ENCODE peak calls at places on chromosomes 12 and 14, in six cellular contexts. I is Caco-2, Q is fibroblast of lung, J is glutamatergic neuron, F is mesothelial cell of epicardium, H is astrocyte of the cerebellum. N is an unnamed sample.

GRCh38 chr12:79685068-79685467 is 5.7 kb downstream of the PAWR start:
- DNase-seq in I (no peak), Q (peak; percentile 87), J (no peak), F (no peak), H (peak; percentile 54), N (peak; percentile 50)

GRCh38 chr14:104332634-104333270 is 194.4 kb downstream of the KIF26A start:
- DNase-seq in I (no peak), Q (no peak), J (no peak), F (peak; percentile 32), H (no peak), N (no peak)

GRCh38 chr14:102902086-102902485 is 20.4 kb upstream of the AMN start:
- DNase-seq in I (no peak), Q (no peak), J (no peak), F (no peak), H (no peak), N (no peak)

GRCh38 chr12:79775355-79776073 is 84.8 kb upstream of the PAWR start:
- DNase-seq in I (no peak), Q (no peak), J (no peak), F (no peak), H (no peak), N (peak; percentile 21)

GRCh38 chr12:4857472-4858291 is 52.0 kb upstream of the KCNA1 start:
- DNase-seq in I (peak; percentile 87), Q (peak; percentile 57), J (peak; percentile 87), F (peak; percentile 82), H (peak; percentile 54), N (peak; percentile 67)

GRCh38 chr12:81835783-81836182 is 76.6 kb upstream of the PPFIA2 start:
- DNase-seq in I (no peak), Q (no peak), J (no peak), F (no peak), H (no peak), N (no peak)

GRCh38 chr14:99393059-99393655 is 87.5 kb downstream of the SETD3 start:
- DNase-seq in I (peak; percentile 66), Q (peak; percentile 17), J (peak; percentile 68), F (peak; percentile 59), H (no peak), N (peak; percentile 37)

GRCh38 chr14:44565968-44566367 is 58.9 kb upstream of the FSCB start:
- DNase-seq in I (no peak), Q (no peak), J (no peak), F (no peak), H (no peak), N (no peak)

GRCh38 chr12:48883305-48884171 is 17.9 kb upstream of the RND1 start:
- DNase-seq in I (peak; percentile 89), Q (peak; percentile 34), J (no peak), F (no peak), H (no peak), N (no peak)

GRCh38 chr14:106790189-106791036 is 1264.0 kb downstream of the TMEM121 start:
- DNase-seq in I (peak; percentile 90), Q (no peak), J (no peak), F (no peak), H (no peak), N (no peak)

GRCh38 chr12:109539508-109539907 is 33.8 kb downstream of the MMAB start:
- DNase-seq in I (no peak), Q (peak; percentile 45), J (no peak), F (no peak), H (no peak), N (peak; percentile 54)

GRCh38 chr14:95047754-95048153 is 109.6 kb downstream of the DICER1 start:
- DNase-seq in I (no peak), Q (no peak), J (peak; percentile 3), F (no peak), H (no peak), N (no peak)

GRCh38 chr12:128387811-128388422 is 120.9 kb downstream of the TMEM132C start:
- DNase-seq in I (peak; percentile 46), Q (no peak), J (peak; percentile 61), F (peak; percentile 57), H (no peak), N (no peak)

GRCh38 chr14:103118019-103118662 is 5.1 kb upstream of the TNFAIP2 start:
- DNase-seq in I (no peak), Q (no peak), J (no peak), F (no peak), H (no peak), N (peak; percentile 44)

GRCh38 chr12:34391771-34392581 is 369.7 kb downstream of the ALG10 start:
- DNase-seq in I (no peak), Q (no peak), J (no peak), F (peak; percentile 21), H (no peak), N (no peak)

GRCh38 chr14:99784508-99784907 is 8.7 kb upstream of the EML1 start:
- DNase-seq in I (peak; percentile 87), Q (no peak), J (no peak), F (no peak), H (no peak), N (no peak)

GRCh38 chr12:93785262-93786010 is 108.3 kb downstream of the CRADD start:
- DNase-seq in I (peak; percentile 58), Q (peak; percentile 96), J (no peak), F (no peak), H (peak; percentile 69), N (peak; percentile 94)

GRCh38 chr12:96015672-96016071 is 19.5 kb upstream of the HAL start:
- DNase-seq in I (peak; percentile 47), Q (peak; percentile 20), J (peak; percentile 47), F (no peak), H (peak; percentile 15), N (peak; percentile 40)
- TF ChIP-seq CTCF in I (no peak), Q (peak; percentile 48), J (no peak), F (no peak), H (peak; percentile 62), N (peak; percentile 51)

GRCh38 chr14:90193925-90194324 is 62.4 kb upstream of the PSMC1 start:
- DNase-seq in I (peak; percentile 10), Q (no peak), J (peak; percentile 28), F (no peak), H (no peak), N (no peak)
- TF ChIP-seq CTCF in I (peak; percentile 26), Q (peak; percentile 12), J (peak; percentile 46), F (no peak), H (peak; percentile 13), N (peak; percentile 18)

GRCh38 chr12:100348657-100349454 is 8.0 kb upstream of the SLC17A8 start:
- DNase-seq in I (peak; percentile 23), Q (peak; percentile 21), J (no peak), F (no peak), H (peak; percentile 32), N (peak; percentile 29)
- TF ChIP-seq CTCF in I (peak; percentile 56), Q (peak; percentile 18), J (peak; percentile 19), F (peak; percentile 18), H (peak; percentile 21), N (peak; percentile 35)

GRCh38 chr14:23727566-23728335 is 91.6 kb downstream of the DHRS2 start:
- DNase-seq in I (peak; percentile 69), Q (peak; percentile 18), J (no peak), F (no peak), H (peak; percentile 4), N (peak; percentile 40)
- TF ChIP-seq CTCF in I (peak; percentile 72), Q (peak; percentile 27), J (peak; percentile 50), F (no peak), H (peak; percentile 26), N (peak; percentile 42)

GRCh38 chr12:3216097-3216496 is 138.9 kb downstream of the TSPAN9 start:
- DNase-seq in I (no peak), Q (no peak), J (peak; percentile 49), F (no peak), H (no peak), N (no peak)

GRCh38 chr12:3217683-3218079 is 140.5 kb downstream of the TSPAN9 start:
- DNase-seq in I (no peak), Q (no peak), J (no peak), F (no peak), H (no peak), N (no peak)

GRCh38 chr12:3218846-3219632 is 141.9 kb downstream of the TSPAN9 start:
- DNase-seq in I (no peak), Q (no peak), J (no peak), F (no peak), H (no peak), N (no peak)

GRCh38 chr12:3216726-3217682 is 139.8 kb downstream of the TSPAN9 start:
- DNase-seq in I (no peak), Q (peak; percentile 80), J (no peak), F (no peak), H (no peak), N (peak; percentile 86)

GRCh38 chr12:3218150-3218845 is 141.1 kb downstream of the TSPAN9 start:
- DNase-seq in I (no peak), Q (peak; percentile 76), J (peak; percentile 67), F (peak; percentile 65), H (peak; percentile 37), N (peak; percentile 84)
- TF ChIP-seq CTCF in I (no peak), Q (no peak), J (peak; percentile 33), F (no peak), H (no peak), N (peak; percentile 17)

DNA sequence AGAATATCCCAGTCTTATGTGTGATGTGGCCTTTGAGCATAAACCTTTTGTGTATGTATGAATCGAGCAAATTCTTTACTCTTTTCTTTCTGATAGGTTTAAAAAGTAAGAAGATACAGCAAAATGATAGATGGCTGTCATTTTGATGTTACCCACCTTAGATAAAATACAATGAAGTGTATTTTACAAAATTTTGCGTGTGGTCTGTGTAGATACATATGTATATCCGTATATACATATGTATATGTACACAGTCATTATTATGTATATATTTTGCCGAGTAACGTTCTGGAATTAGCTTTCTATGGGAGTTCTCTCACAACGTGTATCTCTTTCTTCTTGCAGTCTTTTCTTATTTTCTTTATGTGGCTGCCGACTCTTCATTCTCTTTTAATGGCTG is 32.5 kb upstream of the CHPT1 start:
- DNase-seq in I (no peak), Q (no peak), J (no peak), F (no peak), H (no peak), N (no peak)
- TF ChIP-seq CTCF in I (no peak), Q (no peak), J (no peak), F (no peak), H (no peak), N (no peak)

GRCh38 chr12:24773996-24774395 is 174.9 kb downstream of the BCAT1 start:
- DNase-seq in I (no peak), Q (no peak), J (no peak), F (no peak), H (no peak), N (peak; percentile 60)

GRCh38 chr12:24780969-24781368 is 167.9 kb downstream of the BCAT1 start:
- DNase-seq in I (peak; percentile 25), Q (peak; percentile 32), J (no peak), F (no peak), H (peak; percentile 13), N (peak; percentile 55)

GRCh38 chr12:24777359-24777758 is 171.5 kb downstream of the BCAT1 start:
- DNase-seq in I (no peak), Q (no peak), J (no peak), F (no peak), H (no peak), N (no peak)

GRCh38 chr12:24776856-24777255 is 172.0 kb downstream of the BCAT1 start:
- DNase-seq in I (no peak), Q (peak; percentile 22), J (no peak), F (no peak), H (no peak), N (peak; percentile 18)

GRCh38 chr12:24778486-24779304 is 170.2 kb downstream of the BCAT1 start:
- DNase-seq in I (peak; percentile 65), Q (peak; percentile 48), J (no peak), F (no peak), H (peak; percentile 58), N (peak; percentile 77)
- TF ChIP-seq CTCF in I (peak; percentile 90), Q (peak; percentile 52), J (peak; percentile 75), F (peak; percentile 57), H (peak; percentile 38), N (peak; percentile 61)